ENCODE peak calls at places on chromosomes 2 and 18, in ten cellular contexts. One of them, this sample, is unnamed.

GRCh38 chr2:207974214-207974600 is 51.1 kb downstream of the PLEKHM3 start:
- DNase-seq in psoas muscle: no peak
- DNase-seq in RWPE1: peak; percentile 17
- DNase-seq in SJSA1: no peak
- DNase-seq in foreskin keratinocyte: no peak
- DNase-seq in lower lobe of right lung: peak; percentile 63
- DNase-seq in brain microvascular endothelial cell: no peak
- DNase-seq in iPS DF 6.9: no peak
- DNase-seq in tibial artery: no peak
- DNase-seq in effector memory CD4-positive, alpha-beta T cell: no peak
- DNase-seq in this sample: no peak

GRCh38 chr2:27100036-27100435 is 13.5 kb downstream of the KHK start:
- DNase-seq in psoas muscle: no peak
- DNase-seq in RWPE1: no peak
- DNase-seq in SJSA1: no peak
- DNase-seq in foreskin keratinocyte: no peak
- DNase-seq in lower lobe of right lung: no peak
- DNase-seq in brain microvascular endothelial cell: no peak
- DNase-seq in iPS DF 6.9: no peak
- DNase-seq in tibial artery: no peak
- DNase-seq in effector memory CD4-positive, alpha-beta T cell: no peak
- DNase-seq in this sample: no peak

GRCh38 chr2:219174146-219174545 is 2.6 kb downstream of the CNPPD1 start:
- DNase-seq in psoas muscle: no peak
- DNase-seq in RWPE1: no peak
- DNase-seq in SJSA1: no peak
- DNase-seq in foreskin keratinocyte: no peak
- DNase-seq in lower lobe of right lung: no peak
- DNase-seq in brain microvascular endothelial cell: no peak
- DNase-seq in iPS DF 6.9: no peak
- DNase-seq in tibial artery: no peak
- DNase-seq in effector memory CD4-positive, alpha-beta T cell: no peak
- DNase-seq in this sample: no peak

GRCh38 chr2:64525323-64525625 is 1.1 kb downstream of the AFTPH start:
- DNase-seq in psoas muscle: no peak
- DNase-seq in RWPE1: peak; percentile 26
- DNase-seq in SJSA1: no peak
- DNase-seq in foreskin keratinocyte: peak; percentile 48
- DNase-seq in lower lobe of right lung: no peak
- DNase-seq in brain microvascular endothelial cell: peak; percentile 6
- DNase-seq in iPS DF 6.9: no peak
- DNase-seq in tibial artery: no peak
- DNase-seq in effector memory CD4-positive, alpha-beta T cell: no peak
- DNase-seq in this sample: no peak

GRCh38 chr2:31580321-31581117 is at the start of gene SRD5A2:
- DNase-seq in psoas muscle: no peak
- DNase-seq in RWPE1: no peak
- DNase-seq in SJSA1: no peak
- DNase-seq in foreskin keratinocyte: peak; percentile 26
- DNase-seq in lower lobe of right lung: no peak
- DNase-seq in brain microvascular endothelial cell: no peak
- DNase-seq in iPS DF 6.9: peak; percentile 16
- DNase-seq in tibial artery: no peak
- DNase-seq in effector memory CD4-positive, alpha-beta T cell: no peak
- DNase-seq in this sample: no peak

GRCh38 chr18:79577451-79578395 is 101.9 kb upstream of the CTDP1 start:
- DNase-seq in psoas muscle: no peak
- DNase-seq in RWPE1: no peak
- DNase-seq in SJSA1: peak; percentile 46
- DNase-seq in foreskin keratinocyte: no peak
- DNase-seq in lower lobe of right lung: peak; percentile 48
- DNase-seq in brain microvascular endothelial cell: peak; percentile 31
- DNase-seq in iPS DF 6.9: no peak
- DNase-seq in tibial artery: no peak
- DNase-seq in effector memory CD4-positive, alpha-beta T cell: no peak
- DNase-seq in this sample: peak; percentile 21

GRCh38 chr2:180570864-180571263 is 409.5 kb upstream of the UBE2E3 start:
- DNase-seq in psoas muscle: no peak
- DNase-seq in RWPE1: no peak
- DNase-seq in SJSA1: no peak
- DNase-seq in foreskin keratinocyte: no peak
- DNase-seq in lower lobe of right lung: no peak
- DNase-seq in brain microvascular endothelial cell: no peak
- DNase-seq in iPS DF 6.9: no peak
- DNase-seq in tibial artery: no peak
- DNase-seq in effector memory CD4-positive, alpha-beta T cell: no peak
- DNase-seq in this sample: no peak

GRCh38 chr2:216636570-216637450 is 3.6 kb downstream of the IGFBP2 start:
- DNase-seq in psoas muscle: no peak
- DNase-seq in RWPE1: peak; percentile 75
- DNase-seq in SJSA1: no peak
- DNase-seq in foreskin keratinocyte: peak; percentile 80
- DNase-seq in lower lobe of right lung: peak; percentile 59
- DNase-seq in brain microvascular endothelial cell: peak; percentile 63
- DNase-seq in iPS DF 6.9: no peak
- DNase-seq in tibial artery: peak; percentile 37
- DNase-seq in effector memory CD4-positive, alpha-beta T cell: no peak
- DNase-seq in this sample: no peak

GRCh38 chr2:45825001-45825651 is 173.7 kb downstream of the PRKCE start:
- DNase-seq in psoas muscle: no peak
- DNase-seq in RWPE1: no peak
- DNase-seq in SJSA1: no peak
- DNase-seq in foreskin keratinocyte: no peak
- DNase-seq in lower lobe of right lung: no peak
- DNase-seq in brain microvascular endothelial cell: no peak
- DNase-seq in iPS DF 6.9: no peak
- DNase-seq in tibial artery: no peak
- DNase-seq in effector memory CD4-positive, alpha-beta T cell: no peak
- DNase-seq in this sample: no peak

GRCh38 chr2:231679906-231680283 is 28.4 kb upstream of the PTMA start:
- DNase-seq in psoas muscle: no peak
- DNase-seq in RWPE1: no peak
- DNase-seq in SJSA1: no peak
- DNase-seq in foreskin keratinocyte: no peak
- DNase-seq in lower lobe of right lung: no peak
- DNase-seq in brain microvascular endothelial cell: no peak
- DNase-seq in iPS DF 6.9: no peak
- DNase-seq in tibial artery: no peak
- DNase-seq in effector memory CD4-positive, alpha-beta T cell: no peak
- DNase-seq in this sample: no peak
- H3K27ac ChIP-seq in psoas muscle: peak overlapping the region; percentile 92
- H3K27ac ChIP-seq in RWPE1: peak overlapping the region; percentile 97
- H3K27ac ChIP-seq in SJSA1: no peak overlapping the region
- H3K27ac ChIP-seq in foreskin keratinocyte: peak overlapping the region; percentile 92
- H3K27ac ChIP-seq in lower lobe of right lung: no peak overlapping the region
- H3K27ac ChIP-seq in brain microvascular endothelial cell: no peak overlapping the region
- H3K27ac ChIP-seq in iPS DF 6.9: peak overlapping the region; percentile 18
- H3K27ac ChIP-seq in tibial artery: peak overlapping the region; percentile 89
- H3K27ac ChIP-seq in effector memory CD4-positive, alpha-beta T cell: no peak overlapping the region
- H3K27ac ChIP-seq in this sample: peak overlapping the region; percentile 96

GRCh38 chr18:3652380-3653262 is 202.6 kb downstream of the TGIF1 start:
- DNase-seq in psoas muscle: peak; percentile 28
- DNase-seq in RWPE1: peak; percentile 97
- DNase-seq in SJSA1: peak; percentile 96
- DNase-seq in foreskin keratinocyte: peak; percentile 100
- DNase-seq in lower lobe of right lung: no peak
- DNase-seq in brain microvascular endothelial cell: peak; percentile 99
- DNase-seq in iPS DF 6.9: no peak
- DNase-seq in tibial artery: no peak
- DNase-seq in effector memory CD4-positive, alpha-beta T cell: no peak
- DNase-seq in this sample: no peak

GRCh38 chr18:3653263-3653858 is 203.4 kb downstream of the TGIF1 start:
- DNase-seq in psoas muscle: no peak
- DNase-seq in RWPE1: no peak
- DNase-seq in SJSA1: no peak
- DNase-seq in foreskin keratinocyte: no peak
- DNase-seq in lower lobe of right lung: no peak
- DNase-seq in brain microvascular endothelial cell: no peak
- DNase-seq in iPS DF 6.9: no peak
- DNase-seq in tibial artery: no peak
- DNase-seq in effector memory CD4-positive, alpha-beta T cell: no peak
- DNase-seq in this sample: no peak

GRCh38 chr18:3655254-3655554 is 205.2 kb downstream of the TGIF1 start:
- DNase-seq in psoas muscle: no peak
- DNase-seq in RWPE1: no peak
- DNase-seq in SJSA1: no peak
- DNase-seq in foreskin keratinocyte: no peak
- DNase-seq in lower lobe of right lung: no peak
- DNase-seq in brain microvascular endothelial cell: no peak
- DNase-seq in iPS DF 6.9: no peak
- DNase-seq in tibial artery: no peak
- DNase-seq in effector memory CD4-positive, alpha-beta T cell: no peak
- DNase-seq in this sample: no peak

GRCh38 chr18:3654442-3655253 is 204.7 kb downstream of the TGIF1 start:
- DNase-seq in psoas muscle: no peak
- DNase-seq in RWPE1: no peak
- DNase-seq in SJSA1: no peak
- DNase-seq in foreskin keratinocyte: no peak
- DNase-seq in lower lobe of right lung: no peak
- DNase-seq in brain microvascular endothelial cell: no peak
- DNase-seq in iPS DF 6.9: no peak
- DNase-seq in tibial artery: no peak
- DNase-seq in effector memory CD4-positive, alpha-beta T cell: no peak
- DNase-seq in this sample: no peak

GRCh38 chr18:3653859-3654441 is 204.0 kb downstream of the TGIF1 start:
- DNase-seq in psoas muscle: no peak
- DNase-seq in RWPE1: no peak
- DNase-seq in SJSA1: no peak
- DNase-seq in foreskin keratinocyte: no peak
- DNase-seq in lower lobe of right lung: no peak
- DNase-seq in brain microvascular endothelial cell: no peak
- DNase-seq in iPS DF 6.9: no peak
- DNase-seq in tibial artery: no peak
- DNase-seq in effector memory CD4-positive, alpha-beta T cell: no peak
- DNase-seq in this sample: no peak
- H3K27ac ChIP-seq in psoas muscle: no peak overlapping the region
- H3K27ac ChIP-seq in RWPE1: peak overlapping the region; percentile 61
- H3K27ac ChIP-seq in SJSA1: peak overlapping the region; percentile 91
- H3K27ac ChIP-seq in foreskin keratinocyte: no peak overlapping the region
- H3K27ac ChIP-seq in lower lobe of right lung: no peak overlapping the region
- H3K27ac ChIP-seq in brain microvascular endothelial cell: peak overlapping the region; percentile 97
- H3K27ac ChIP-seq in iPS DF 6.9: no peak overlapping the region
- H3K27ac ChIP-seq in tibial artery: no peak overlapping the region
- H3K27ac ChIP-seq in effector memory CD4-positive, alpha-beta T cell: no peak overlapping the region
- H3K27ac ChIP-seq in this sample: no peak overlapping the region

GRCh38 chr2:149490296-149490695 is 97.3 kb downstream of the MMADHC start:
- DNase-seq in psoas muscle: no peak
- DNase-seq in RWPE1: no peak
- DNase-seq in SJSA1: no peak
- DNase-seq in foreskin keratinocyte: no peak
- DNase-seq in lower lobe of right lung: no peak
- DNase-seq in brain microvascular endothelial cell: no peak
- DNase-seq in iPS DF 6.9: no peak
- DNase-seq in tibial artery: no peak
- DNase-seq in effector memory CD4-positive, alpha-beta T cell: no peak
- DNase-seq in this sample: peak; percentile 50
- H3K27ac ChIP-seq in psoas muscle: no peak overlapping the region
- H3K27ac ChIP-seq in RWPE1: no peak overlapping the region
- H3K27ac ChIP-seq in SJSA1: no peak overlapping the region
- H3K27ac ChIP-seq in foreskin keratinocyte: no peak overlapping the region
- H3K27ac ChIP-seq in lower lobe of right lung: no peak overlapping the region
- H3K27ac ChIP-seq in brain microvascular endothelial cell: no peak overlapping the region
- H3K27ac ChIP-seq in iPS DF 6.9: no peak overlapping the region
- H3K27ac ChIP-seq in tibial artery: no peak overlapping the region
- H3K27ac ChIP-seq in effector memory CD4-positive, alpha-beta T cell: no peak overlapping the region
- H3K27ac ChIP-seq in this sample: no peak overlapping the region

GRCh38 chr18:45658756-45659155 is 43.5 kb downstream of the SLC14A2 start:
- DNase-seq in psoas muscle: no peak
- DNase-seq in RWPE1: peak; percentile 7
- DNase-seq in SJSA1: no peak
- DNase-seq in foreskin keratinocyte: peak; percentile 54
- DNase-seq in lower lobe of right lung: no peak
- DNase-seq in brain microvascular endothelial cell: peak; percentile 20
- DNase-seq in iPS DF 6.9: no peak
- DNase-seq in tibial artery: no peak
- DNase-seq in effector memory CD4-positive, alpha-beta T cell: no peak
- DNase-seq in this sample: no peak
- H3K27ac ChIP-seq in psoas muscle: no peak overlapping the region
- H3K27ac ChIP-seq in RWPE1: peak overlapping the region; percentile 52
- H3K27ac ChIP-seq in SJSA1: no peak overlapping the region
- H3K27ac ChIP-seq in foreskin keratinocyte: no peak overlapping the region
- H3K27ac ChIP-seq in lower lobe of right lung: no peak overlapping the region
- H3K27ac ChIP-seq in brain microvascular endothelial cell: no peak overlapping the region
- H3K27ac ChIP-seq in iPS DF 6.9: no peak overlapping the region
- H3K27ac ChIP-seq in tibial artery: peak overlapping the region; percentile 55
- H3K27ac ChIP-seq in effector memory CD4-positive, alpha-beta T cell: no peak overlapping the region
- H3K27ac ChIP-seq in this sample: no peak overlapping the region

This sample was measured in caudate nucleus.